ENCODE peak calls at places on chromosomes 7 and 10, in four cellular contexts. Z, T, S and N are unnamed samples.

GRCh38 chr10:32958992-32959703 is 1.1 kb upstream of the ITGB1 start:
- ATAC-seq in Z (peak; percentile 67), T (no peak), S (no peak), N (no peak)

GRCh38 chr10:75115137-75115536 is 3.7 kb downstream of the SAMD8 start:
- ATAC-seq in Z (no peak), T (no peak), S (no peak), N (no peak)

GRCh38 chr10:53107711-53108110 is 335.1 kb upstream of the MBL2 start:
- ATAC-seq in Z (no peak), T (no peak), S (no peak), N (no peak)

GRCh38 chr10:81018898-81019890 is 481.5 kb downstream of the SH2D4B start:
- ATAC-seq in Z (peak; percentile 88), T (peak; percentile 93), S (no peak), N (no peak)

GRCh38 chr7:117413160-117413559 is 14.1 kb downstream of the ASZ1 start:
- ATAC-seq in Z (no peak), T (no peak), S (no peak), N (no peak)

GRCh38 chr10:72058347-72058898 is 29.9 kb downstream of the SPOCK2 start:
- ATAC-seq in Z (no peak), T (no peak), S (no peak), N (no peak)

GRCh38 chr10:119201233-119201632 is 6.1 kb upstream of the GRK5 start:
- ATAC-seq in Z (no peak), T (no peak), S (no peak), N (no peak)

GRCh38 chr7:155676052-155676451 is 31.6 kb downstream of the RBM33 start:
- ATAC-seq in Z (peak; percentile 77), T (no peak), S (no peak), N (no peak)

GRCh38 chr7:119935418-119936025 is 337.5 kb upstream of the KCND2 start:
- ATAC-seq in Z (peak; percentile 85), T (peak; percentile 39), S (no peak), N (no peak)

GRCh38 chr10:78199019-78199418 is 165.4 kb downstream of the RPS24 start:
- ATAC-seq in Z (no peak), T (no peak), S (no peak), N (no peak)

DNA sequence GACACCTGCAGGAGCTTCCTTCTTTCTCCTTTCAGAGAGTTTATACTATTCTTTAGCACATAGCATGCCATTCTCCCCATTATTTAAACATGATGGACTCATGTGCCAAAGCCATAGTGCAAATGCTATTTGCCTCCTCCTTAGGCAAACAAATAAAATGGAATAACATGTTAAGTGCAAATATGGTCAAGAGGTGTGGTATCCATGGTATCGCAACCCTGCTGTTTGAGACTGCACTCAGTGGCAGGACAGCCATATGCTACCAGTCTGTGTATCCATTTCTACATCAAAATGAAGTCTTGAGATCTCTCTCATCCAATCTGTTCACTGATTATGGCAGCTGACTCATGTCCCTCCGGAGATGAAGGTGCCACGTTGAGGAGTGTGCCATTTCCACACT is 22.8 kb downstream of the HEPACAM2 start:
- ATAC-seq in Z (no peak), T (no peak), S (peak; percentile 30), N (no peak)
- TF ChIP-seq EP300 in Z (no peak), T (no peak), S (no peak), N (no peak)

GRCh38 chr7:47783456-47784240 is 164.6 kb downstream of the PKD1L1 start:
- ATAC-seq in Z (no peak), T (peak; percentile 27), S (no peak), N (peak; percentile 88)
- TF ChIP-seq EP300 in Z (no peak), T (peak; percentile 89), S (no peak), N (no peak)

GRCh38 chr7:43394441-43395130 is 188.3 kb upstream of the STK17A start:
- ATAC-seq in Z (no peak), T (no peak), S (no peak), N (no peak)

GRCh38 chr7:43392638-43393037 is 190.3 kb upstream of the STK17A start:
- ATAC-seq in Z (no peak), T (no peak), S (no peak), N (no peak)

GRCh38 chr7:43385856-43386255 is 197.1 kb upstream of the STK17A start:
- ATAC-seq in Z (no peak), T (no peak), S (no peak), N (no peak)

GRCh38 chr7:43391518-43391917 is 191.4 kb upstream of the STK17A start:
- ATAC-seq in Z (peak; percentile 41), T (no peak), S (no peak), N (no peak)

GRCh38 chr7:43390601-43391000 is 192.3 kb upstream of the STK17A start:
- ATAC-seq in Z (no peak), T (no peak), S (no peak), N (no peak)
- TF ChIP-seq EP300 in Z (no peak), T (no peak), S (no peak), N (no peak)

DNA sequence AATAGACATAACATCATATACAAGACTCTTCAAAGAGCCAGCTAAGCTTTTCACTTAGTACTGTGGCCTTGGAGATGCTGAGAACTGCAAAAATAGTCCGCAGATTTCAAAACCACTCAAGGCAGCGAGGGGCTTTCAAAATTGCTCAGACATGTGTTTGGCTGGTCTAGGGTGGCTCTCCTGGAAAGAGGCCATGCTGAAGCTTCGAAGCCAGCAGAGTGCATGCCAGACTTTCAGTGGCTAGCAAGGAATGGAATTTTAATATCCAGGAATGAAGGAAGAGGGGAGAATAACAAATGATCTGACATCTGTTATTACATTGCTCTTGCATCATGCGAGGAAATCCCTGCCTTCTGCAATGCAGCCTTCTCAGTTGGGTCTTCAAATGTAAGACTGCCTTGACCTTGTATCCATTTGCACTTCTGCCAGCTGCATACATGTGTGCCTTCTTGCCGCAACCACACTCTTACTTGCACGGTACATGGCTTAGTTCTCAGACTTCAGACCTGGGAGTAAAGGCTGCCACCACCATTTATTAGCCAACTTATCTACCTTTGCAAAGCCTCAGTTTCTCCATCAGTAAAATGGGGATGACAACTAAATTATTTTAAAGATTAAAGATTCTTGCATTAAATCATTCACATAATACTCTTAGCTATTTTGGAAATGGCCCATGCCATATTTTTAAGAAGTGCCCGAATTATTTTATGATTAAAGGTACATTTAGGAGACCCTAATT is 55.9 kb downstream of the ITIH5 start:
- ATAC-seq in Z (no peak), T (peak; percentile 24), S (peak; percentile 45), N (peak; percentile 91)
- TF ChIP-seq EP300 in Z (no peak), T (no peak), S (no peak), N (no peak)